ENCODE peak calls at places on chromosomes 13 and 19, in four cellular contexts. K is fibroblast of lung, Q is GM23338, Y is GM23248. M is an unnamed sample. For H3K4me1, the result is how much of the 10 kb centered on the place peaks cover.

GRCh38 chr19:32619051-32619685 is 38.2 kb downstream of the PDCD5 start:
- DNase-seq in K (no peak), Q (no peak), Y (no peak), M (no peak)

GRCh38 chr19:34408421-34408820 is 4.2 kb downstream of the PDCD2L start:
- DNase-seq in Y (no peak), K (no peak), Q (no peak), M (no peak)

GRCh38 chr19:16325671-16326400 is 1.2 kb downstream of the KLF2 start:
- DNase-seq in Y (peak), Q (peak), K (peak), M (peak)

GRCh38 chr13:33665776-33666175 is 152.2 kb upstream of the RFC3 start:
- DNase-seq in K (no peak), Y (no peak), Q (no peak), M (no peak)

GRCh38 chr13:98598043-98598442 is 21.1 kb upstream of the STK24 start:
- DNase-seq in K (no peak), Q (peak), Y (no peak), M (peak)

GRCh38 chr13:99173606-99174005 is 27.0 kb upstream of the UBAC2 start:
- DNase-seq in Q (no peak), Y (no peak), K (no peak), M (no peak)

GRCh38 chr13:30442854-30443379 is 20.6 kb downstream of the UBE2L5 start:
- DNase-seq in Q (no peak), Y (no peak), K (no peak), M (peak)

GRCh38 chr13:20360835-20361412 is 128.8 kb upstream of the GJB6 start:
- DNase-seq in K (peak), Y (peak), Q (no peak), M (no peak)

GRCh38 chr13:84126671-84127171 is 244.4 kb upstream of the SLITRK1 start:
- DNase-seq in Q (no peak), K (peak), Y (no peak), M (peak)

GRCh38 chr19:48806818-48807589 is 3.8 kb downstream of the BCAT2 start:
- DNase-seq in Y (peak), Q (peak), K (peak), M (peak)

GRCh38 chr19:43725468-43725867 is 9.6 kb downstream of the IRGC start:
- DNase-seq in K (no peak), Q (no peak), Y (no peak), M (no peak)

GRCh38 chr13:110187501-110188161 is 119.3 kb downstream of the COL4A1 start:
- DNase-seq in Q (no peak), K (peak), Y (peak), M (peak)

GRCh38 chr19:40685016-40685526 is 5.4 kb downstream of the NUMBL start:
- DNase-seq in K (no peak), Q (no peak), Y (no peak), M (no peak)

GRCh38 chr19:45113628-45114027 is 20.6 kb downstream of the PPP1R37 start:
- DNase-seq in K (no peak), Q (peak), Y (no peak), M (no peak)

GRCh38 chr19:5134683-5135082 is 165.8 kb downstream of the KDM4B start:
- DNase-seq in Q (no peak), Y (no peak), K (no peak), M (no peak)

GRCh38 chr13:38045278-38046048 is 175.9 kb upstream of the TRPC4 start:
- DNase-seq in K (peak), Q (peak), Y (peak), M (peak)

GRCh38 chr19:37928527-37929286 is 21.7 kb downstream of the SIPA1L3 start:
- DNase-seq in Q (peak), Y (no peak), K (no peak), M (no peak)

GRCh38 chr13:93959796-93960533 is 519.5 kb downstream of the DCT start:
- DNase-seq in K (peak), Y (peak), Q (no peak), M (peak)

GRCh38 chr13:21884299-21884878 is 213.5 kb downstream of the FGF9 start:
- DNase-seq in Y (no peak), Q (no peak), K (no peak), M (no peak)

DNA sequence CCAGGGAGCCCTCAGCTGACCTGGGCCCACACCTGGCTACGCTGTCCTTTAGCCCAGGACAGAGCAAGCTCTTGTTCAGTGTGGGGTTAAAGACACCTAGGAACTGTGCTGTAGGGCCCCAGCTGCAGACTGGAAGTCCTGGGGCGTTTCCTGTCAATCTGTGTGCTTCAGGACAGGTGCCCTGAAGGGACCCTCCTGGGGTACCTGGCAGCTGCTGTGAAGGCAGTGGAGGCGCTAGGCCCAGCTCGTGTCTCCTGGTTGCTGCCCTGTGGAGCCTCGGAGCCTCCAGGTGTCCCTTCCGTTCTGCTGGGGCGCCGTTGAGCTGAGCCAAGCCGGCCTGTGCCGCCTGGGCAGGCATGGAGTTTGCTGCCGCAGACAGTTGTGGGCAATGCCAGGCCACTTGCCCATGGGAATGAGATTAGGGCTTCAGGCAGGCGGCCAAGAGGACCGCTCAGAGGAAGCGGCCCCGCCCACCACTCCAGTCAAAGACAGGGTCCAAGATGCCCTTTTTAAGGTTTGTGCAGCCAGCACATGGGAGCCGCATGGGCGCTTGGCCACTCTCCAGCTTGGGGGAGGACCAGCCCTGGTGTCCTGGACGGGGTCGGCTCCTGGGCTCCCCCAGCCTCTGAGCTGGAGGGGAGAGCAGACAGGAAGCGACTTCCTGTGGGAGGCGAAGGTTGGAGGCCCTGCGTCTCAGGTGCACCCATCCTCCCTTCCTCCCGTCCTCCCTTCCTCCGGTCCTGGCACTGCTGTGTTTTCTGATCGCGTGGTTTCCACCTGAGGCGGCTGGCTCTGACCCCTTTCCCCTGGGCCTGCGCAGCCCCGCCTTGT is 4.0 kb downstream of the PTBP1 start:
- DNase-seq in Q (peak), Y (peak), K (peak), M (peak)
- H3K4me1 ChIP-seq in Q (under half), Y (under half), K (under half), M (half or more)

DNA sequence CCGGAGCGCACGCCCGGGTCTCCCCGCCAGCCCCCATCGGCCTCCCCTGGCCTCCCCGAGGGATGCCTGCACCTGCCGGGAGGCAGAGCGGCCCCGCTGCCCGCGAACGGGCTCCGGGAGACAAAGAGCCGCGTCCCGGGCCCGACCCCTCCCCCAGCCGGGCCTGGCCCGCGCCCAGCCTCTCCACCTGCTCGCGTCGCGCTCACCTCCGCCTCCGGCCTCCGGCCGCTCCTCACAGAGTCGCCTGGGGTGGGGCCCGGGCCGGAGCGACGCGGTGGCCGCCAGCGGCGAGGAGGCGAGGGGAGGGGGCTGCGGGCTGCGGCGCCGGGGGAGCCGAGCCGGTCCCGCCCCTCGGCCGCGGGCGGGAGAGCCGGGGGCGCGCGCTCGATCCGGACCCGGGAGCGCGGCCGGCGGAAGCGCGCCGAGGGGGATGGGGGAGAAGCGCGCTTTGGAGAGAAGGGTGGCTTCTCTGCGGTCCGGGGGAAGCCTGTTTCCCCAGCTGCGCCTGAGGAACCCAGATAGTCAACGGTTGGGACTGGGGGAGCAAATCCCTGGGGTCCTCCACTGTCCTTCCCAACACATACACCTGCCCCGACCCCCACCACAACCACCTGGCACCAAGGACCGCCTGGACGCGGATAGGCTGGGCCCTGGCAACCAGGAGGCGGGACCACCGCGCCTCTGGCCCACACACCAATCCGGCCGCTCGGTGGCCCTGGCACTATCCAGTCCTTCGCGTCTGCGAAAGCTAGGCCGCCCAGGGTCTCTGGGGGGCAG is at the start of gene PRR36:
- DNase-seq in K (no peak), Y (no peak), Q (peak), M (peak)
- TF ChIP-seq EZH2 in K (peak), Y (no peak), Q (no peak), M (no peak)

GRCh38 chr19:46926201-46927071 is 65.6 kb downstream of the ARHGAP35 start:
- DNase-seq in K (no peak), Q (no peak), Y (no peak), M (peak)
- H3K4me1 ChIP-seq in K (under half), Q (under half), Y (under half), M (half or more)

GRCh38 chr19:19260842-19261241 is 12.3 kb downstream of the TM6SF2 start:
- DNase-seq in Q (peak), Y (no peak), K (no peak), M (no peak)

GRCh38 chr19:19261350-19262189 is 11.5 kb downstream of the TM6SF2 start:
- DNase-seq in Q (peak), Y (peak), K (no peak), M (no peak)

GRCh38 chr19:19260417-19260816 is 12.7 kb downstream of the TM6SF2 start:
- DNase-seq in Y (no peak), K (no peak), Q (peak), M (no peak)

GRCh38 chr19:19263886-19264487 is 9.1 kb downstream of the TM6SF2 start:
- DNase-seq in K (no peak), Y (no peak), Q (no peak), M (no peak)

GRCh38 chr19:19262190-19263057 is 10.7 kb downstream of the TM6SF2 start:
- DNase-seq in Y (peak), Q (peak), K (no peak), M (no peak)
- TF ChIP-seq EZH2 in Y (peak), Q (no peak), K (peak), M (no peak)

M was measured in A673.